ENCODE peak calls at places on chromosomes 12 and 14, in five cellular contexts. Z, M, U, O and D are unnamed samples.

GRCh38 chr12:18684430-18684829 is 53.4 kb downstream of the PLCZ1 start:
- DNase-seq in Z (peak; percentile 41), M (no peak), U (no peak), O (no peak), D (no peak)

GRCh38 chr14:92717571-92718042 is 30.8 kb downstream of the LGMN start:
- DNase-seq in Z (no peak), M (no peak), U (no peak), O (no peak), D (no peak)

GRCh38 chr14:38143170-38143569 is 64.5 kb upstream of the SSTR1 start:
- DNase-seq in Z (peak; percentile 13), M (no peak), U (no peak), O (no peak), D (no peak)

GRCh38 chr12:113555226-113555625 is 83.6 kb upstream of the LHX5 start:
- DNase-seq in Z (peak; percentile 4), M (no peak), U (no peak), O (no peak), D (no peak)

GRCh38 chr12:121839993-121840761 is 18.5 kb downstream of the HPD start:
- DNase-seq in Z (no peak), M (no peak), U (no peak), O (no peak), D (no peak)

GRCh38 chr12:13241833-13242232 is 45.3 kb downstream of the EMP1 start:
- DNase-seq in Z (peak; percentile 54), M (no peak), U (peak; percentile 73), O (no peak), D (no peak)

GRCh38 chr12:51441583-51441982 is 17.0 kb downstream of the SLC4A8 start:
- DNase-seq in Z (peak; percentile 90), M (no peak), U (no peak), O (peak; percentile 5), D (no peak)

GRCh38 chr14:22781606-22782000 is 15.1 kb downstream of the OXA1L start:
- DNase-seq in Z (peak; percentile 44), M (no peak), U (no peak), O (no peak), D (no peak)

GRCh38 chr12:10392394-10392930 is 2.6 kb upstream of the KLRK1 start:
- DNase-seq in Z (peak; percentile 100), M (no peak), U (peak; percentile 55), O (peak; percentile 72), D (no peak)

GRCh38 chr12:20188930-20189653 is 179.2 kb upstream of the PDE3A start:
- DNase-seq in Z (peak; percentile 24), M (no peak), U (no peak), O (no peak), D (no peak)

GRCh38 chr12:3257411-3257810 is 180.2 kb downstream of the TSPAN9 start:
- DNase-seq in Z (no peak), M (no peak), U (no peak), O (no peak), D (no peak)

GRCh38 chr12:118984206-118984943 is 3.0 kb downstream of the SRRM4 start:
- DNase-seq in Z (no peak), M (no peak), U (no peak), O (no peak), D (no peak)

GRCh38 chr14:103103461-103104388 is 9.2 kb downstream of the EXOC3L4 start:
- DNase-seq in Z (peak; percentile 42), M (peak; percentile 73), U (peak; percentile 91), O (no peak), D (no peak)

GRCh38 chr12:31481415-31481814 is 109.5 kb downstream of the DENND5B start:
- DNase-seq in Z (no peak), M (no peak), U (no peak), O (no peak), D (no peak)

GRCh38 chr12:94089891-94090290 is 58.5 kb upstream of the PLXNC1 start:
- DNase-seq in Z (peak; percentile 43), M (no peak), U (no peak), O (no peak), D (no peak)

GRCh38 chr12:117063162-117063911 is 35.9 kb downstream of the TESC start:
- DNase-seq in Z (no peak), M (no peak), U (peak; percentile 32), O (no peak), D (no peak)

GRCh38 chr12:82728710-82729109 is 42.0 kb downstream of the TMTC2 start:
- DNase-seq in Z (no peak), M (no peak), U (no peak), O (no peak), D (peak; percentile 92)

GRCh38 chr14:104968153-104968527 is 10.0 kb downstream of the AHNAK2 start:
- DNase-seq in Z (peak; percentile 76), M (peak; percentile 71), U (peak; percentile 61), O (no peak), D (no peak)

GRCh38 chr12:107125833-107126232 is 32.5 kb upstream of the CRY1 start:
- DNase-seq in Z (no peak), M (no peak), U (no peak), O (no peak), D (no peak)

GRCh38 chr14:105858676-105859025 is 332.3 kb downstream of the TMEM121 start:
- DNase-seq in Z (no peak), M (peak; percentile 20), U (no peak), O (no peak), D (peak; percentile 69)

GRCh38 chr14:67570453-67570852 is 29.6 kb downstream of the PIGH start:
- DNase-seq in Z (no peak), M (no peak), U (no peak), O (no peak), D (no peak)

GRCh38 chr14:96162741-96163140 is 41.9 kb upstream of the BDKRB2 start:
- DNase-seq in Z (peak; percentile 42), M (no peak), U (no peak), O (no peak), D (no peak)

GRCh38 chr14:85528080-85528881 is 1.7 kb upstream of the FLRT2 start:
- DNase-seq in Z (peak; percentile 96), M (no peak), U (peak; percentile 20), O (peak; percentile 75), D (no peak)
- TF ChIP-seq CTCF in Z (peak; percentile 81), M (peak; percentile 33), U (no peak), O (peak; percentile 79), D (peak; percentile 98)

GRCh38 chr12:6279256-6279628 is 31.2 kb upstream of the PLEKHG6 start:
- DNase-seq in Z (no peak), M (no peak), U (no peak), O (no peak), D (peak; percentile 64)

GRCh38 chr12:6280672-6281071 is 29.8 kb upstream of the PLEKHG6 start:
- DNase-seq in Z (no peak), M (no peak), U (no peak), O (no peak), D (peak; percentile 59)

GRCh38 chr12:6281081-6281809 is 29.2 kb upstream of the PLEKHG6 start:
- DNase-seq in Z (no peak), M (no peak), U (no peak), O (no peak), D (peak; percentile 48)

GRCh38 chr12:6279631-6280030 is 30.9 kb upstream of the PLEKHG6 start:
- DNase-seq in Z (no peak), M (no peak), U (no peak), O (no peak), D (peak; percentile 41)

GRCh38 chr12:6280053-6280469 is 30.4 kb upstream of the PLEKHG6 start:
- DNase-seq in Z (peak; percentile 77), M (peak; percentile 78), U (peak; percentile 70), O (peak; percentile 80), D (peak; percentile 11)
- TF ChIP-seq CTCF in Z (peak; percentile 11), M (no peak), U (no peak), O (no peak), D (no peak)

DNA sequence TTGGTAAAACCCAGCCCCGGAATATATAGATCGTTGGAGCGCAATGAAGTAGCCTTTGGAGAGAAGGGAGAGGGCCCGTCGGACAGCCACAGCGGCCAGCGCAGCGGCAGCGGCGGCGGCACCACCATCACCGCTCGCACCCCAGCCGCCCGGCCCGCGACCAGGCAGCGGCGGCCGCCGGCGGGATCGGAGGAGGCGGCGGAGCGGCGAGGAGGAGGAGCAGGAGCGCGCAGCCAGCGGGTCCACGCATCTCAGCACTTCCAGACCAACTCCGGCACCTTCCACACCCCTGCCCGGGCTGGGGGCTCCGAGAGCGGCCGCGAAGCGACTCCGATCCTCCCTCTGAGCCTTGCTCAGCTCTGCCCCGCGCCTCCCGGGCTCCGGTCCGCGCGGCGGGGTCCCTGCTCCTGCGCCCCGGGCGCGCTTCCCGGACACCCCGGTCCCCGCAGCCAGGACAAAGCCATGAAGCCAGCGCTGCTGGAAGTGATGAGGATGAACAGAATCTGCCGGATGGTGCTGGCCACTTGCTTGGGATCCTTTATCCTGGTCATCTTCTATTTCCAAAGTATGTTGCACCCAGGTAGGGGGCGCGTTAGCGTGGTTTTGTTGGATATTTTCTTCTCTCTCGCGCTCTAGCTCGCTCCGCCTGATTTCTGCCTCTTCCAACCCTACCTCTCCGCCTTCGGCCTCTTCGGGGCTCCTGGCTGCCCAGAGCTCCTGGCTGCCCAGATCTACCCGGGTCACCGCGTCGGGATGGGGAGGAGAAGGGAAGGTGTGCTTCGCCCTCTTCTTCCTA is 400 bp downstream of the CHST11 start:
- DNase-seq in Z (peak; percentile 83), M (peak; percentile 56), U (peak; percentile 75), O (peak; percentile 29), D (no peak)
- TF ChIP-seq CTCF in Z (peak; percentile 68), M (no peak), U (no peak), O (peak; percentile 57), D (peak; percentile 80)

DNA sequence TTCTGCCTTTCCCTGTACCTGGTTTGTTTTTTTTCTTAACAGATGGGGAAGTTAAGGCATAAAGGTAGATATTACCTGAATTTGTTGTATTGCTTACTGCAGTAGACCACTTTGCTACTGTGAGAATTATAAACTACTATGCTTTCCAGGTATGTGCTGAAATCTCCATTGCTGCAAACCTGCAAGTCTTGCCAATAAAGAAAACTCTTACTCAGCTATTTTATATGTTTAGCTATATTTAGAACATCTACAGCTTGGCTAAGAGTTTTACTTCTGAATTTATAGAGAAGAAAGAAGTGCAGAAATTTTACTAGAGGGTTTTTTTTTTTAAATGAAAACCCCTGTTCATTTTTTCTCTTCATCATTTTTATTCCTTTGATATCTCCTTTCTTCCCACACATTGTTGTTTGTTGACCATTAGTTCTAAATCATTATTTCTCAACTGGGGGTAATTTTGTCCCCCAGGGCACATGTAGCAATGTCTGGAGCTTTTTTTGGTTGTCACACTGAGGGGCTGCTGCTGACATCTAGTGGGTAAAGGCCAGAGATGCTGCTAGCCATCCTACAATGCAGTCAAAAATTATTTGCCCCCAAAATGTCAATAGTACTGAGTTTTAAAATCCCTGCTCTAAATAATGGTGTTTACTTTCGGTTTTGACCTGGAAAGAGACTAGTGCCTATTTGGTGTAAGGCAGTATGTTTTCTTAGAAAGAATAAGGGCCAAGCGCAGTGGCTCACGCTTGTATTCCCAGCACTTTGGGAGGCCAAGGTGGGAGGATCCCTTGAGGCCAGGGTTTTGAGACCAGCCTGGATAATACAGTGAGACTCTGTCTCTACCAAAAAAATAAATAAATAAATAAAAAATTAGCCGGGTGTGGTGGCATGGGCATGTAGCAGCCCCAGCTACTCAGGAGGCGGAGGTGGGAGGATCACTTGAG is 48.6 kb downstream of the PCNX1 start:
- DNase-seq in Z (peak; percentile 53), M (no peak), U (no peak), O (peak; percentile 10), D (no peak)
- TF ChIP-seq CTCF in Z (peak; percentile 82), M (no peak), U (no peak), O (peak; percentile 72), D (peak; percentile 83)